ENCODE peak calls at places on chromosome 19, in seven cellular contexts. One of them, this sample, is unnamed. For H3K4me1, the result is how much of the 10 kb centered on the place peaks cover.

GRCh38 chr19:10111405-10111811 is at the start of gene P2RY11:
- DNase-seq in ovary: no peak
- DNase-seq in sigmoid colon: no peak
- DNase-seq in kidney: no peak
- DNase-seq in CD4-positive, CD25-positive, alpha-beta regulatory T cell: no peak
- DNase-seq in lower lobe of right lung: peak
- DNase-seq in effector memory CD4-positive, alpha-beta T cell: no peak
- DNase-seq in this sample: no peak

GRCh38 chr19:35297515-35297848 is 5.5 kb downstream of the MAG start:
- DNase-seq in ovary: no peak
- DNase-seq in sigmoid colon: no peak
- DNase-seq in kidney: no peak
- DNase-seq in CD4-positive, CD25-positive, alpha-beta regulatory T cell: no peak
- DNase-seq in lower lobe of right lung: no peak
- DNase-seq in effector memory CD4-positive, alpha-beta T cell: no peak
- DNase-seq in this sample: no peak

GRCh38 chr19:18401580-18402112 is 4.2 kb upstream of the LRRC25 start:
- DNase-seq in ovary: no peak
- DNase-seq in sigmoid colon: peak
- DNase-seq in kidney: peak
- DNase-seq in CD4-positive, CD25-positive, alpha-beta regulatory T cell: no peak
- DNase-seq in lower lobe of right lung: peak
- DNase-seq in effector memory CD4-positive, alpha-beta T cell: no peak
- DNase-seq in this sample: no peak

GRCh38 chr19:51211833-51212232 is 13.0 kb upstream of the CD33 start:
- DNase-seq in ovary: no peak
- DNase-seq in sigmoid colon: no peak
- DNase-seq in kidney: no peak
- DNase-seq in CD4-positive, CD25-positive, alpha-beta regulatory T cell: no peak
- DNase-seq in lower lobe of right lung: no peak
- DNase-seq in effector memory CD4-positive, alpha-beta T cell: no peak
- DNase-seq in this sample: no peak

GRCh38 chr19:46967578-46968018 is 52.0 kb upstream of the NPAS1 start:
- DNase-seq in ovary: no peak
- DNase-seq in sigmoid colon: no peak
- DNase-seq in kidney: peak
- DNase-seq in CD4-positive, CD25-positive, alpha-beta regulatory T cell: peak
- DNase-seq in lower lobe of right lung: peak
- DNase-seq in effector memory CD4-positive, alpha-beta T cell: no peak
- DNase-seq in this sample: no peak

GRCh38 chr19:17902701-17903100 is 30.1 kb upstream of the CCDC124 start:
- DNase-seq in ovary: no peak
- DNase-seq in sigmoid colon: no peak
- DNase-seq in kidney: no peak
- DNase-seq in CD4-positive, CD25-positive, alpha-beta regulatory T cell: no peak
- DNase-seq in lower lobe of right lung: no peak
- DNase-seq in effector memory CD4-positive, alpha-beta T cell: no peak
- DNase-seq in this sample: no peak

GRCh38 chr19:48741222-48741999 is 1.0 kb upstream of the RASIP1 start:
- DNase-seq in ovary: no peak
- DNase-seq in sigmoid colon: no peak
- DNase-seq in kidney: peak
- DNase-seq in CD4-positive, CD25-positive, alpha-beta regulatory T cell: no peak
- DNase-seq in lower lobe of right lung: no peak
- DNase-seq in effector memory CD4-positive, alpha-beta T cell: no peak
- DNase-seq in this sample: peak

GRCh38 chr19:46745521-46746280 is at the start of gene FKRP:
- DNase-seq in ovary: peak
- DNase-seq in sigmoid colon: no peak
- DNase-seq in kidney: peak
- DNase-seq in CD4-positive, CD25-positive, alpha-beta regulatory T cell: no peak
- DNase-seq in lower lobe of right lung: no peak
- DNase-seq in effector memory CD4-positive, alpha-beta T cell: peak
- DNase-seq in this sample: peak

GRCh38 chr19:55119053-55119452 is 1.6 kb upstream of the PPP1R12C start:
- DNase-seq in ovary: no peak
- DNase-seq in sigmoid colon: no peak
- DNase-seq in kidney: no peak
- DNase-seq in CD4-positive, CD25-positive, alpha-beta regulatory T cell: peak
- DNase-seq in lower lobe of right lung: no peak
- DNase-seq in effector memory CD4-positive, alpha-beta T cell: no peak
- DNase-seq in this sample: no peak

GRCh38 chr19:38654478-38655079 is 7.1 kb downstream of the ACTN4 start:
- DNase-seq in ovary: no peak
- DNase-seq in sigmoid colon: no peak
- DNase-seq in kidney: no peak
- DNase-seq in CD4-positive, CD25-positive, alpha-beta regulatory T cell: no peak
- DNase-seq in lower lobe of right lung: no peak
- DNase-seq in effector memory CD4-positive, alpha-beta T cell: no peak
- DNase-seq in this sample: no peak

GRCh38 chr19:45440873-45441654 is 17.3 kb upstream of the ERCC1 start:
- DNase-seq in ovary: no peak
- DNase-seq in sigmoid colon: no peak
- DNase-seq in kidney: no peak
- DNase-seq in CD4-positive, CD25-positive, alpha-beta regulatory T cell: no peak
- DNase-seq in lower lobe of right lung: no peak
- DNase-seq in effector memory CD4-positive, alpha-beta T cell: no peak
- DNase-seq in this sample: no peak

GRCh38 chr19:46350758-46351159 is 3.9 kb downstream of the PPP5C start:
- DNase-seq in ovary: no peak
- DNase-seq in sigmoid colon: no peak
- DNase-seq in kidney: no peak
- DNase-seq in CD4-positive, CD25-positive, alpha-beta regulatory T cell: no peak
- DNase-seq in lower lobe of right lung: no peak
- DNase-seq in effector memory CD4-positive, alpha-beta T cell: no peak
- DNase-seq in this sample: no peak

GRCh38 chr19:55372316-55373081 is 2.2 kb upstream of the IL11 start:
- DNase-seq in ovary: no peak
- DNase-seq in sigmoid colon: no peak
- DNase-seq in kidney: peak
- DNase-seq in CD4-positive, CD25-positive, alpha-beta regulatory T cell: no peak
- DNase-seq in lower lobe of right lung: no peak
- DNase-seq in effector memory CD4-positive, alpha-beta T cell: no peak
- DNase-seq in this sample: no peak

GRCh38 chr19:7293795-7294570 is at the start of gene INSR:
- DNase-seq in ovary: peak
- DNase-seq in sigmoid colon: peak
- DNase-seq in kidney: peak
- DNase-seq in CD4-positive, CD25-positive, alpha-beta regulatory T cell: no peak
- DNase-seq in lower lobe of right lung: peak
- DNase-seq in effector memory CD4-positive, alpha-beta T cell: peak
- DNase-seq in this sample: peak

GRCh38 chr19:23867895-23868294 is 46.8 kb upstream of the ZNF726 start:
- DNase-seq in ovary: no peak
- DNase-seq in sigmoid colon: no peak
- DNase-seq in kidney: no peak
- DNase-seq in CD4-positive, CD25-positive, alpha-beta regulatory T cell: no peak
- DNase-seq in lower lobe of right lung: no peak
- DNase-seq in effector memory CD4-positive, alpha-beta T cell: no peak
- DNase-seq in this sample: no peak

GRCh38 chr19:50669319-50670101 is 20.3 kb downstream of the C19orf81 start:
- DNase-seq in ovary: no peak
- DNase-seq in sigmoid colon: no peak
- DNase-seq in kidney: no peak
- DNase-seq in CD4-positive, CD25-positive, alpha-beta regulatory T cell: peak
- DNase-seq in lower lobe of right lung: no peak
- DNase-seq in effector memory CD4-positive, alpha-beta T cell: no peak
- DNase-seq in this sample: peak

GRCh38 chr19:38565686-38566105 is 52.1 kb downstream of the MAP4K1 start:
- DNase-seq in ovary: no peak
- DNase-seq in sigmoid colon: no peak
- DNase-seq in kidney: no peak
- DNase-seq in CD4-positive, CD25-positive, alpha-beta regulatory T cell: no peak
- DNase-seq in lower lobe of right lung: peak
- DNase-seq in effector memory CD4-positive, alpha-beta T cell: no peak
- DNase-seq in this sample: no peak

GRCh38 chr19:29743681-29744080 is 28.6 kb upstream of the C19orf12 start:
- DNase-seq in ovary: no peak
- DNase-seq in sigmoid colon: no peak
- DNase-seq in kidney: no peak
- DNase-seq in CD4-positive, CD25-positive, alpha-beta regulatory T cell: no peak
- DNase-seq in lower lobe of right lung: no peak
- DNase-seq in effector memory CD4-positive, alpha-beta T cell: no peak
- DNase-seq in this sample: no peak

GRCh38 chr19:11560404-11560988 is 1.5 kb upstream of the ELOF1 start:
- DNase-seq in ovary: peak
- DNase-seq in sigmoid colon: peak
- DNase-seq in kidney: no peak
- DNase-seq in CD4-positive, CD25-positive, alpha-beta regulatory T cell: peak
- DNase-seq in lower lobe of right lung: no peak
- DNase-seq in effector memory CD4-positive, alpha-beta T cell: peak
- DNase-seq in this sample: no peak

GRCh38 chr19:29263305-29264080 is 50.5 kb upstream of the UQCRFS1 start:
- DNase-seq in ovary: peak
- DNase-seq in sigmoid colon: no peak
- DNase-seq in kidney: no peak
- DNase-seq in CD4-positive, CD25-positive, alpha-beta regulatory T cell: peak
- DNase-seq in lower lobe of right lung: no peak
- DNase-seq in effector memory CD4-positive, alpha-beta T cell: peak
- DNase-seq in this sample: no peak

GRCh38 chr19:12974301-12975220 is 5.2 kb downstream of the DAND5 start:
- DNase-seq in ovary: peak
- DNase-seq in sigmoid colon: no peak
- DNase-seq in kidney: no peak
- DNase-seq in CD4-positive, CD25-positive, alpha-beta regulatory T cell: no peak
- DNase-seq in lower lobe of right lung: no peak
- DNase-seq in effector memory CD4-positive, alpha-beta T cell: no peak
- DNase-seq in this sample: no peak

GRCh38 chr19:35204799-35205732 is 23.5 kb downstream of the FAM187B start:
- DNase-seq in ovary: no peak
- DNase-seq in sigmoid colon: no peak
- DNase-seq in kidney: no peak
- DNase-seq in CD4-positive, CD25-positive, alpha-beta regulatory T cell: no peak
- DNase-seq in lower lobe of right lung: no peak
- DNase-seq in effector memory CD4-positive, alpha-beta T cell: no peak
- DNase-seq in this sample: no peak

GRCh38 chr19:15248648-15249559 is 16.7 kb upstream of the EPHX3 start:
- DNase-seq in ovary: peak
- DNase-seq in sigmoid colon: peak
- DNase-seq in kidney: peak
- DNase-seq in CD4-positive, CD25-positive, alpha-beta regulatory T cell: no peak
- DNase-seq in lower lobe of right lung: peak
- DNase-seq in effector memory CD4-positive, alpha-beta T cell: no peak
- DNase-seq in this sample: no peak

GRCh38 chr19:35106291-35106583 is 9.4 kb upstream of the FXYD3 start:
- DNase-seq in ovary: no peak
- DNase-seq in sigmoid colon: no peak
- DNase-seq in kidney: no peak
- DNase-seq in CD4-positive, CD25-positive, alpha-beta regulatory T cell: no peak
- DNase-seq in lower lobe of right lung: no peak
- DNase-seq in effector memory CD4-positive, alpha-beta T cell: no peak
- DNase-seq in this sample: no peak

GRCh38 chr19:16428372-16429036 is 43.3 kb downstream of the EPS15L1 start:
- DNase-seq in ovary: no peak
- DNase-seq in sigmoid colon: no peak
- DNase-seq in kidney: no peak
- DNase-seq in CD4-positive, CD25-positive, alpha-beta regulatory T cell: peak
- DNase-seq in lower lobe of right lung: no peak
- DNase-seq in effector memory CD4-positive, alpha-beta T cell: no peak
- DNase-seq in this sample: no peak

GRCh38 chr19:16429759-16430091 is 42.0 kb downstream of the EPS15L1 start:
- DNase-seq in ovary: no peak
- DNase-seq in sigmoid colon: no peak
- DNase-seq in kidney: no peak
- DNase-seq in CD4-positive, CD25-positive, alpha-beta regulatory T cell: no peak
- DNase-seq in lower lobe of right lung: no peak
- DNase-seq in effector memory CD4-positive, alpha-beta T cell: no peak
- DNase-seq in this sample: no peak

GRCh38 chr19:16425993-16426392 is 45.8 kb downstream of the EPS15L1 start:
- DNase-seq in ovary: no peak
- DNase-seq in sigmoid colon: no peak
- DNase-seq in kidney: no peak
- DNase-seq in CD4-positive, CD25-positive, alpha-beta regulatory T cell: no peak
- DNase-seq in lower lobe of right lung: no peak
- DNase-seq in effector memory CD4-positive, alpha-beta T cell: no peak
- DNase-seq in this sample: no peak

GRCh38 chr19:16425019-16425418 is 46.8 kb downstream of the EPS15L1 start:
- DNase-seq in ovary: no peak
- DNase-seq in sigmoid colon: no peak
- DNase-seq in kidney: no peak
- DNase-seq in CD4-positive, CD25-positive, alpha-beta regulatory T cell: no peak
- DNase-seq in lower lobe of right lung: no peak
- DNase-seq in effector memory CD4-positive, alpha-beta T cell: no peak
- DNase-seq in this sample: no peak

GRCh38 chr19:16429066-16429758 is 42.6 kb downstream of the EPS15L1 start:
- DNase-seq in ovary: no peak
- DNase-seq in sigmoid colon: peak
- DNase-seq in kidney: no peak
- DNase-seq in CD4-positive, CD25-positive, alpha-beta regulatory T cell: peak
- DNase-seq in lower lobe of right lung: peak
- DNase-seq in effector memory CD4-positive, alpha-beta T cell: no peak
- DNase-seq in this sample: no peak
- H3K27ac ChIP-seq in ovary: no peak
- H3K27ac ChIP-seq in sigmoid colon: peak
- H3K27ac ChIP-seq in kidney: no peak
- H3K27ac ChIP-seq in CD4-positive, CD25-positive, alpha-beta regulatory T cell: peak
- H3K27ac ChIP-seq in lower lobe of right lung: no peak
- H3K27ac ChIP-seq in effector memory CD4-positive, alpha-beta T cell: peak
- H3K27ac ChIP-seq in this sample: no peak

GRCh38 chr19:4304509-4305252 is at the start of gene FSD1:
- DNase-seq in ovary: no peak
- DNase-seq in sigmoid colon: no peak
- DNase-seq in kidney: no peak
- DNase-seq in CD4-positive, CD25-positive, alpha-beta regulatory T cell: peak
- DNase-seq in lower lobe of right lung: no peak
- DNase-seq in effector memory CD4-positive, alpha-beta T cell: peak
- DNase-seq in this sample: no peak
- H3K4me3 ChIP-seq in ovary: no peak
- H3K4me3 ChIP-seq in sigmoid colon: peak
- H3K4me3 ChIP-seq in kidney: no peak
- H3K4me3 ChIP-seq in CD4-positive, CD25-positive, alpha-beta regulatory T cell: no peak
- H3K4me3 ChIP-seq in lower lobe of right lung: no peak
- H3K4me3 ChIP-seq in effector memory CD4-positive, alpha-beta T cell: no peak
- H3K4me3 ChIP-seq in this sample: no peak

GRCh38 chr19:2089001-2089711 is 7.0 kb downstream of the MOB3A start:
- DNase-seq in ovary: no peak
- DNase-seq in sigmoid colon: no peak
- DNase-seq in kidney: peak
- DNase-seq in CD4-positive, CD25-positive, alpha-beta regulatory T cell: no peak
- DNase-seq in lower lobe of right lung: no peak
- DNase-seq in effector memory CD4-positive, alpha-beta T cell: no peak
- DNase-seq in this sample: no peak
- H3K4me1 ChIP-seq in ovary: under half
- H3K4me1 ChIP-seq in sigmoid colon: under half
- H3K4me1 ChIP-seq in kidney: under half
- H3K4me1 ChIP-seq in CD4-positive, CD25-positive, alpha-beta regulatory T cell: half or more
- H3K4me1 ChIP-seq in lower lobe of right lung: half or more
- H3K4me1 ChIP-seq in effector memory CD4-positive, alpha-beta T cell: half or more
- H3K4me1 ChIP-seq in this sample: under half

DNA sequence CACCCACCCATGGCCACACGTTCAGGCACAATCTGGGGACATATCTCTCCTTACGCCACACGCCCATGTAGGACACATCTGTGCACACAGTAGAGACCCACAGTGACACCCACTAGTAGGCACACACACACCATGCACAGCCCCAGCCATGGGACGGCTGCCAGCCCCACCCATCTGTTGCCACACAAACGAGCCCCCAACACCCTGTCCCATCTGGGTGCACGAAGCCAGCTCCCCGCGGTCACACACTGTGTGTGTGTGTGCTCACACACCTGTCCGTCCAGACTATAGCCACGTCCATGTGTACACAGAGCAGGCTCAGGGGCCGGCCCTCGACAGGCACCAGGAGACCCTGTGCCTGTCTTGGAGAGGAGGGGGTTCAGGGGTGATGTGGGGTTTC is 10.6 kb downstream of the ERFL start:
- DNase-seq in ovary: no peak
- DNase-seq in sigmoid colon: no peak
- DNase-seq in kidney: peak
- DNase-seq in CD4-positive, CD25-positive, alpha-beta regulatory T cell: no peak
- DNase-seq in lower lobe of right lung: peak
- DNase-seq in effector memory CD4-positive, alpha-beta T cell: no peak
- DNase-seq in this sample: peak
- H3K27ac ChIP-seq in ovary: no peak
- H3K27ac ChIP-seq in sigmoid colon: no peak
- H3K27ac ChIP-seq in kidney: no peak
- H3K27ac ChIP-seq in CD4-positive, CD25-positive, alpha-beta regulatory T cell: no peak
- H3K27ac ChIP-seq in lower lobe of right lung: no peak
- H3K27ac ChIP-seq in effector memory CD4-positive, alpha-beta T cell: no peak
- H3K27ac ChIP-seq in this sample: no peak